ENCODE peak calls at places on chromosomes 12 and 14, in eight cellular contexts. T, M, X, P, E, Q, L and G are unnamed samples.

GRCh38 chr12:53761306-53761705 is 9.5 kb upstream of the CISTR start:
- DNase-seq in T (no peak), M (no peak), X (no peak), P (no peak), E (no peak), Q (no peak), L (no peak), G (no peak)

GRCh38 chr12:47561746-47562145 is 144.1 kb downstream of the RPAP3 start:
- DNase-seq in T (no peak), M (no peak), X (no peak), P (no peak), E (peak; percentile 40), Q (no peak), L (no peak), G (no peak)

GRCh38 chr14:59959663-59960062 is 39.7 kb downstream of the LRRC9 start:
- DNase-seq in T (no peak), M (no peak), X (no peak), P (no peak), E (no peak), Q (no peak), L (no peak), G (no peak)

GRCh38 chr14:59629384-59630158 is 53.0 kb upstream of the CCDC175 start:
- DNase-seq in T (no peak), M (no peak), X (no peak), P (no peak), E (no peak), Q (no peak), L (no peak), G (no peak)

GRCh38 chr14:55711171-55711811 is 131.3 kb downstream of the KTN1 start:
- DNase-seq in T (no peak), M (no peak), X (no peak), P (no peak), E (peak; percentile 49), Q (no peak), L (no peak), G (no peak)

GRCh38 chr12:110314308-110314707 is 33.3 kb downstream of the ATP2A2 start:
- DNase-seq in T (no peak), M (no peak), X (no peak), P (no peak), E (peak; percentile 84), Q (no peak), L (no peak), G (no peak)

GRCh38 chr14:104094056-104094708 is 8.7 kb downstream of the ASPG start:
- DNase-seq in T (no peak), M (no peak), X (no peak), P (no peak), E (no peak), Q (no peak), L (no peak), G (no peak)

GRCh38 chr12:117472983-117473382 is 111.6 kb upstream of the NOS1 start:
- DNase-seq in T (no peak), M (peak; percentile 48), X (no peak), P (no peak), E (no peak), Q (no peak), L (no peak), G (no peak)

GRCh38 chr14:20409226-20409625 is 4.1 kb downstream of the TEP1 start:
- DNase-seq in T (no peak), M (no peak), X (no peak), P (no peak), E (peak; percentile 48), Q (no peak), L (no peak), G (no peak)

GRCh38 chr12:106416273-106416672 is 58.7 kb downstream of the POLR3B start:
- DNase-seq in T (no peak), M (no peak), X (no peak), P (no peak), E (peak; percentile 88), Q (no peak), L (no peak), G (no peak)

GRCh38 chr12:54135621-54136027 is 53.2 kb downstream of the SMUG1 start:
- DNase-seq in T (no peak), M (no peak), X (no peak), P (peak; percentile 26), E (no peak), Q (no peak), L (no peak), G (no peak)

GRCh38 chr12:88227263-88227662 is 85.2 kb downstream of the TMTC3 start:
- DNase-seq in T (no peak), M (no peak), X (no peak), P (no peak), E (no peak), Q (no peak), L (no peak), G (no peak)

GRCh38 chr12:109489016-109489954 is 11.9 kb downstream of the UBE3B start:
- DNase-seq in T (no peak), M (no peak), X (no peak), P (no peak), E (no peak), Q (no peak), L (no peak), G (no peak)

GRCh38 chr12:76645934-76646333 is 86.4 kb upstream of the OSBPL8 start:
- DNase-seq in T (no peak), M (no peak), X (no peak), P (no peak), E (no peak), Q (no peak), L (no peak), G (no peak)

GRCh38 chr14:103121846-103122577 is 1.2 kb upstream of the TNFAIP2 start:
- DNase-seq in T (no peak), M (peak; percentile 83), X (peak; percentile 85), P (peak; percentile 93), E (peak; percentile 80), Q (no peak), L (peak; percentile 95), G (no peak)

GRCh38 chr12:42679402-42679801 is 89.9 kb upstream of the PRICKLE1 start:
- DNase-seq in T (no peak), M (no peak), X (no peak), P (no peak), E (peak; percentile 77), Q (no peak), L (no peak), G (no peak)

GRCh38 chr14:99357856-99358390 is 85.9 kb upstream of the BCL11B start:
- DNase-seq in T (no peak), M (no peak), X (no peak), P (peak; percentile 5), E (no peak), Q (no peak), L (no peak), G (no peak)

GRCh38 chr12:104668274-104668718 is 211.5 kb downstream of the CHST11 start:
- DNase-seq in T (no peak), M (no peak), X (no peak), P (no peak), E (peak; percentile 58), Q (no peak), L (no peak), G (no peak)

GRCh38 chr14:59406454-59407245 is 58.5 kb downstream of the GPR135 start:
- DNase-seq in T (no peak), M (no peak), X (no peak), P (no peak), E (peak; percentile 73), Q (no peak), L (no peak), G (no peak)

GRCh38 chr12:89379100-89379838 is 27.0 kb upstream of the DUSP6 start:
- DNase-seq in T (no peak), M (no peak), X (no peak), P (no peak), E (no peak), Q (no peak), L (no peak), G (no peak)

GRCh38 chr12:12214635-12215131 is 52.2 kb downstream of the LRP6 start:
- DNase-seq in T (no peak), M (no peak), X (no peak), P (no peak), E (peak; percentile 60), Q (no peak), L (no peak), G (no peak)

DNA sequence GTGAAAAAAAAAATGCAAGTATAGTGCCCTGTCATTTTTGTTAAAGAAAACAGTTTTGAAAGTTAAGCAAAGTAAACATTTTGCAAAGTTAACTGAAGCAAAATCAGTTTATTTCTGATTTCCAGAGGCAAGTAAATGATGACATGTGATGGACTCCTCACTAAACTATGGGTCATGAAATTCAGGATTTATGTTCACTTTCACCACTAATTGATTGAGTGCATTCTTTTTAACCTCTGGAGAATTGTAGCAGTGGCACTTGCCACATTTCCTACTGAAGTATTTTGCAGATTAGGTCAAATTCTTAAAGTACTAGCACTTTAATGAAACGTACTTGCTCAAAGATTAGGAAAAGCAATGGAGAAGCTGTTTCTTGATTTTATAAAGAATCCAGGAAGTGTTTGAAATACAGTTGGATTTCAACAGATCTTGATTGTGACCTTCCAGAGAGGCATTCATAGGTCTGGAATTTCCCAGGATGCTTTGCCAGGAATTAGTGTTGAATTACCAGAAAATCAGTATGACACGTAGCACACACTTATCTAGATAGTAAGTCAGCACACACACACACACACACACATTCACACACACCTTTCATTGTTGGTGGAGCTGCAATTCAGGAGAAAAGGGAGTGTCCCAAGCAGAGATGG is 162.6 kb downstream of the MYRFL start:
- DNase-seq in T (peak; percentile 87), M (peak; percentile 25), X (no peak), P (no peak), E (peak; percentile 98), Q (no peak), L (no peak), G (no peak)
- H3K27ac ChIP-seq in T (peak overlapping the region; percentile 88), M (peak overlapping the region; percentile 60), X (peak overlapping the region; percentile 42), P (peak overlapping the region; percentile 74), E (peak overlapping the region; percentile 75), Q (no peak overlapping the region), L (peak overlapping the region; percentile 57), G (no peak overlapping the region)

GRCh38 chr14:105334383-105335230 is 20.1 kb downstream of the PACS2 start:
- DNase-seq in T (no peak), M (no peak), X (no peak), P (no peak), E (no peak), Q (no peak), L (peak; percentile 46), G (no peak)
- H3K27ac ChIP-seq in T (no peak overlapping the region), M (no peak overlapping the region), X (no peak overlapping the region), P (no peak overlapping the region), E (no peak overlapping the region), Q (no peak overlapping the region), L (peak overlapping the region; percentile 46), G (peak overlapping the region; percentile 79)

DNA sequence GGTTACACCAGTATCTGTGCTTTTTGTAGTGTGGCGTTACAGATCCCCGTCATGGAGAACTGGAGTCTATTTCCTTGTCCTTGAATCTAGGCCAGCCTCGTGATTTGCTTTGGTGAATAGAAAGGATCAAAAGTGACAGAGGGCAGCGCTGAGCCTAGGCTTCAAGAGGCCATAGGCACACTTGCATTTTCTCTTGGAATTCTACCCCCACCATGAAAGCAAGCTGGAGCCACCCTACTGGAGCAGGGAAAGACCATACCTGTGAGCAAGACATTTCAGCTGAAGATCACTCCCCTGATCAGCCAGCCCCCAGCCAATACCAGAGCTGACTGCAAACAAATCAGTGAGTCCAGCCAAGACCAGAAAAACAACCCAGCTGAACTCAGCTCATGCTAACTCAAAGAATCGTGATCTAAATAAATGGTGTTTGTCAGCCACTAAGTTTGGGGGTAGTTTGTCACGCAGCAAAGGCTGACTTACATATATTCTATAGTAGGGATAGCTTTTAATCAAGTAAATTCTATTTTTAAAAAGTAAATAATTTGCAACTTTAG is 521.9 kb upstream of the TBX3 start:
- DNase-seq in T (no peak), M (no peak), X (no peak), P (no peak), E (no peak), Q (no peak), L (no peak), G (no peak)
- H3K27ac ChIP-seq in T (no peak overlapping the region), M (no peak overlapping the region), X (no peak overlapping the region), P (no peak overlapping the region), E (no peak overlapping the region), Q (no peak overlapping the region), L (no peak overlapping the region), G (no peak overlapping the region)

GRCh38 chr12:23921099-23921846 is 28.2 kb downstream of the SOX5 start:
- DNase-seq in T (no peak), M (no peak), X (no peak), P (no peak), E (peak; percentile 41), Q (no peak), L (no peak), G (no peak)
- H3K27ac ChIP-seq in T (no peak overlapping the region), M (no peak overlapping the region), X (no peak overlapping the region), P (no peak overlapping the region), E (no peak overlapping the region), Q (no peak overlapping the region), L (no peak overlapping the region), G (peak overlapping the region; percentile 1)